ENCODE peak calls at places on chromosome 16, in seven cellular contexts. A is tibial artery; P is adrenal gland; N is CD8-positive, alpha-beta memory T cell; B is psoas muscle; H is hepatocyte; C is heart right ventricle. O is an unnamed sample. For H3K27me3 and H3K9me3, the result is how much of the 10 kb centered on the place peaks cover.

GRCh38 chr16:49622084-49622390 is 233.9 kb downstream of the ZNF423 start:
- DNase-seq in A (no peak), P (no peak), N (no peak), B (no peak), H (no peak), C (no peak), O (no peak)

GRCh38 chr16:4588961-4589360 is 25.7 kb downstream of the UBALD1 start:
- DNase-seq in A (no peak), P (no peak), N (no peak), B (no peak), H (no peak), C (no peak), O (no peak)

GRCh38 chr16:22324787-22325597 is 27.8 kb downstream of the POLR3E start:
- DNase-seq in A (no peak), P (no peak), N (no peak), B (no peak), H (no peak), C (no peak), O (no peak)

GRCh38 chr16:83231771-83232170 is 576.0 kb upstream of the HSBP1 start:
- DNase-seq in A (no peak), P (no peak), N (no peak), B (no peak), H (no peak), C (no peak), O (no peak)

GRCh38 chr16:87447323-87447722 is 45.5 kb downstream of the ZCCHC14 start:
- DNase-seq in A (no peak), P (no peak), N (no peak), B (no peak), H (no peak), C (no peak), O (no peak)

GRCh38 chr16:15492091-15492740 is 57.8 kb downstream of the BMERB1 start:
- DNase-seq in A (no peak), P (no peak), N (no peak), B (no peak), H (no peak), C (no peak), O (no peak)

GRCh38 chr16:77674888-77675287 is 47.4 kb upstream of the NUDT7 start:
- DNase-seq in A (no peak), P (no peak), N (no peak), B (no peak), H (no peak), C (no peak), O (no peak)

GRCh38 chr16:21950782-21951521 is 2.2 kb upstream of the UQCRC2 start:
- DNase-seq in A (no peak), P (no peak), N (no peak), B (no peak), H (peak), C (no peak), O (peak)

GRCh38 chr16:29877266-29877961 is 14.4 kb upstream of the CDIPT start:
- DNase-seq in A (no peak), P (no peak), N (no peak), B (no peak), H (peak), C (no peak), O (peak)

GRCh38 chr16:200388-200787 is 20.1 kb downstream of the HBQ1 start:
- DNase-seq in A (no peak), P (no peak), N (no peak), B (no peak), H (peak), C (no peak), O (peak)

GRCh38 chr16:81457326-81458133 is 12.9 kb downstream of the CMIP start:
- DNase-seq in A (no peak), P (peak), N (no peak), B (no peak), H (peak), C (no peak), O (peak)

GRCh38 chr16:55734665-55735064 is 78.9 kb downstream of the SLC6A2 start:
- DNase-seq in A (no peak), P (no peak), N (no peak), B (no peak), H (no peak), C (no peak), O (peak)

GRCh38 chr16:1758923-1759322 is 12.4 kb downstream of the NME3 start:
- DNase-seq in A (no peak), P (no peak), N (no peak), B (no peak), H (no peak), C (no peak), O (no peak)

GRCh38 chr16:1940273-1941161 is 2.5 kb downstream of the MSRB1 start:
- DNase-seq in A (no peak), P (no peak), N (no peak), B (no peak), H (no peak), C (no peak), O (no peak)

GRCh38 chr16:28563218-28563617 is 9.5 kb downstream of the SGF29 start:
- DNase-seq in A (no peak), P (no peak), N (no peak), B (no peak), H (no peak), C (no peak), O (no peak)

GRCh38 chr16:79334127-79334526 is 266.4 kb downstream of the MAF start:
- DNase-seq in A (no peak), P (no peak), N (peak), B (no peak), H (no peak), C (no peak), O (no peak)

GRCh38 chr16:29925173-29925804 is 737 bp downstream of the KCTD13 start:
- DNase-seq in A (no peak), P (no peak), N (no peak), B (no peak), H (no peak), C (no peak), O (no peak)

GRCh38 chr16:77690416-77690815 is 31.9 kb upstream of the NUDT7 start:
- DNase-seq in A (no peak), P (no peak), N (no peak), B (no peak), H (no peak), C (no peak), O (no peak)

GRCh38 chr16:82924075-82924854 is 297.5 kb downstream of the CDH13 start:
- DNase-seq in A (no peak), P (no peak), N (no peak), B (no peak), H (no peak), C (no peak), O (no peak)

GRCh38 chr16:10731790-10732189 is 11.9 kb upstream of the NUBP1 start:
- DNase-seq in A (no peak), P (no peak), N (no peak), B (no peak), H (no peak), C (no peak), O (no peak)

GRCh38 chr16:79598341-79599181 is 2.0 kb downstream of the MAF start:
- DNase-seq in A (peak), P (peak), N (peak), B (peak), H (peak), C (peak), O (peak)

GRCh38 chr16:75282811-75283281 is 31.4 kb upstream of the BCAR1 start:
- DNase-seq in A (no peak), P (no peak), N (no peak), B (no peak), H (no peak), C (no peak), O (no peak)

GRCh38 chr16:87342978-87343752 is 26.0 kb upstream of the C16orf95 start:
- DNase-seq in A (no peak), P (no peak), N (no peak), B (no peak), H (no peak), C (peak), O (no peak)

GRCh38 chr16:72400257-72401078 is 228.5 kb upstream of the PMFBP1 start:
- DNase-seq in A (peak), P (peak), N (no peak), B (no peak), H (peak), C (no peak), O (no peak)

GRCh38 chr16:19490619-19491018 is 31.3 kb downstream of the GDE1 start:
- DNase-seq in A (no peak), P (no peak), N (no peak), B (no peak), H (no peak), C (no peak), O (no peak)

GRCh38 chr16:19486744-19487325 is 35.1 kb downstream of the GDE1 start:
- DNase-seq in A (no peak), P (no peak), N (no peak), B (no peak), H (no peak), C (no peak), O (no peak)

DNA sequence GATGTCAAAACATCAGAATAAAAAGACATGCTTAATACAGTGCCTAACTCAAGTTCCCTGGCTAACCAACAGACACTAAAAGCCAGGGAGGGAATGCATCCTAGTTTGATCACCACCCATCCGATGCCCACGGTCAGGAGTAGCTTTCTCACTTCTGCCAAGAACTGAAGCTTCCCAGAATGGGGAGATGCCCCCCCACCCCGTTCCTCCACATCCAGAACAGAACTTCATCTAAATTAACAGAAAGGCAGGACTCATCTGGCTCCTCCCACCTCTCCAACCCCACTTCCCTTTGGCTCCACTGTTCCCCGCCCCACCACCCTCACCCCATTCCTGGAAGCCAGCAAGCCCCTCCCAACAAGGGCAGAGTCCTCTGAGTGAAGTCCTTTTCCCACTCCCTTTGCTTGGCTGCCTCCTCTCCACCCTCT is 33.7 kb downstream of the GDE1 start:
- DNase-seq in A (no peak), P (no peak), N (no peak), B (no peak), H (peak), C (no peak), O (no peak)
- H3K4me3 ChIP-seq in A (no peak), P (no peak), N (no peak), B (no peak), H (no peak), C (no peak), O (no peak)

GRCh38 chr16:58460219-58460610 is 39.7 kb upstream of the NDRG4 start:
- DNase-seq in A (no peak), P (no peak), N (no peak), B (no peak), H (no peak), C (no peak), O (no peak)

GRCh38 chr16:58456193-58456592 is 43.8 kb upstream of the NDRG4 start:
- DNase-seq in A (no peak), P (peak), N (no peak), B (no peak), H (no peak), C (no peak), O (no peak)

GRCh38 chr16:58461056-58461455 is 38.9 kb upstream of the NDRG4 start:
- DNase-seq in A (no peak), P (peak), N (no peak), B (no peak), H (no peak), C (no peak), O (no peak)

GRCh38 chr16:58459344-58460218 is 40.4 kb upstream of the NDRG4 start:
- DNase-seq in A (no peak), P (peak), N (no peak), B (no peak), H (no peak), C (no peak), O (peak)

GRCh38 chr16:58458634-58459343 is 41.2 kb upstream of the NDRG4 start:
- DNase-seq in A (no peak), P (no peak), N (no peak), B (no peak), H (no peak), C (no peak), O (no peak)
- H3K27me3 ChIP-seq in A (under half), P (under half), N (under half), B (under half), H (under half), C (under half), O (under half)

GRCh38 chr16:64542152-64542551 is 579.7 kb downstream of the CDH11 start:
- DNase-seq in A (no peak), P (no peak), N (no peak), B (no peak), H (no peak), C (no peak), O (no peak)

GRCh38 chr16:64539811-64540210 is 582.1 kb downstream of the CDH11 start:
- DNase-seq in A (no peak), P (no peak), N (no peak), B (no peak), H (no peak), C (no peak), O (no peak)

GRCh38 chr16:64544859-64545258 is 577.0 kb downstream of the CDH11 start:
- DNase-seq in A (no peak), P (no peak), N (no peak), B (no peak), H (no peak), C (no peak), O (no peak)

GRCh38 chr16:64543401-64543800 is 578.5 kb downstream of the CDH11 start:
- DNase-seq in A (no peak), P (no peak), N (no peak), B (no peak), H (no peak), C (no peak), O (no peak)

DNA sequence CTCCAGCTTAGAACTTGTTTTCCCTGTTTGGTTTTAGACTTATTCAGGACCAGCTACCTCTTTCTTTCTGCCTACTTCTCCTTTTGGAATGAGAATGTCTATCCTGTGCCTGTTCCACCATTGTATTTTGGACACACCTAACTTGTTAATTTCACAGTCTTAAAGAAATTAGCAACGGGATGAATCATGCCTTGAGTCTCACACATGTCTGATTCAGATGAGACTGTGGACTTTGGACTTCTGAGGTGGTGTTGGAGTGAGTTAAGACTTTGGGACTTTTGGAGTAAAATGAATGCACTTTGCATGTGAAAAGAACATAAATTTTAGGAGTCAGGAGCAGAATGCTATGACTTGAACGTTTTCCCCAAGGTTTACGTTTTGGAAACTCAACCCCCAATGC is 581.4 kb downstream of the CDH11 start:
- DNase-seq in A (no peak), P (no peak), N (no peak), B (no peak), H (no peak), C (no peak), O (no peak)
- H3K9me3 ChIP-seq in A (under half), P (under half), N (under half), B (under half), H (under half), C (under half), O (under half)

GRCh38 chr16:69204106-69204655 is 17.2 kb downstream of the SNTB2 start:
- DNase-seq in A (no peak), P (no peak), N (no peak), B (no peak), H (no peak), C (no peak), O (no peak)
- H3K4me3 ChIP-seq in A (no peak), P (no peak), N (no peak), B (no peak), H (no peak), C (no peak), O (no peak)

DNA sequence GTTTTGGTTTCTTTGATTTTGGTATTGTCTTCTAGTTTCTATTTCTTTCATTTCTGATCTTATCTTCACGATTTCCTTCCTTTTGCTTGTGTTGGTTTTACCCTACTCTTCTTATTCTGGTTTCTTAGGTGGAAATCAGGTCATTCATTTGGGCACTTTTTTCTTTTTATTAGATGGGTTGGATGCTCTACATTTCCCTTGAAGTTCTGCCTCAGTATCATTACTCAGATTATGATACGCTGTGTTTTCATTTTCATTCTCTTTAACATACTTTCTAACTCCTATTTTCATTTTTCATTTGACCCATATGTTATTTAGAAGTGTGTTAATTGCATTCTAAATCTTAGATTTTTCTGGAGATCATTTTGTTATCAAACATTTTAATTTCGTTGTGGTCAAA is 108.6 kb downstream of the IRF8 start:
- DNase-seq in A (no peak), P (no peak), N (no peak), B (no peak), H (no peak), C (no peak), O (no peak)
- H3K27me3 ChIP-seq in A (under half), P (under half), N (under half), B (under half), H (under half), C (under half), O (under half)

GRCh38 chr16:31767267-31767666 is 106.3 kb upstream of the ZNF267 start:
- DNase-seq in A (no peak), P (no peak), N (no peak), B (no peak), H (no peak), C (no peak), O (no peak)
- H3K9me3 ChIP-seq in A (under half), P (half or more), N (half or more), B (half or more), H (under half), C (half or more), O (under half)